ENCODE peak calls at places on chromosomes 1 and 21, in six cellular contexts. One of them, this sample, is unnamed.

GRCh38 chr1:23224721-23225648 is 7.7 kb upstream of the HTR1D start:
- DNase-seq in foreskin fibroblast: peak
- DNase-seq in BJ: peak
- DNase-seq in heart left ventricle: peak
- DNase-seq in pancreas: no peak
- DNase-seq in PC-3: no peak
- DNase-seq in this sample: no peak

GRCh38 chr1:26598890-26599289 is 69.3 kb downstream of the RPS6KA1 start:
- DNase-seq in foreskin fibroblast: no peak
- DNase-seq in BJ: no peak
- DNase-seq in heart left ventricle: no peak
- DNase-seq in pancreas: no peak
- DNase-seq in PC-3: no peak
- DNase-seq in this sample: no peak

GRCh38 chr1:223225481-223225880 is 82.4 kb upstream of the TLR5 start:
- DNase-seq in foreskin fibroblast: no peak
- DNase-seq in BJ: no peak
- DNase-seq in heart left ventricle: no peak
- DNase-seq in pancreas: no peak
- DNase-seq in PC-3: no peak
- DNase-seq in this sample: no peak

GRCh38 chr21:45259206-45259795 is 28.4 kb downstream of the POFUT2 start:
- DNase-seq in foreskin fibroblast: no peak
- DNase-seq in BJ: no peak
- DNase-seq in heart left ventricle: no peak
- DNase-seq in pancreas: no peak
- DNase-seq in PC-3: no peak
- DNase-seq in this sample: no peak

GRCh38 chr1:52460686-52461085 is 56.3 kb downstream of the PRPF38A start:
- DNase-seq in foreskin fibroblast: peak
- DNase-seq in BJ: peak
- DNase-seq in heart left ventricle: no peak
- DNase-seq in pancreas: no peak
- DNase-seq in PC-3: peak
- DNase-seq in this sample: no peak

GRCh38 chr1:115677172-115677542 is 35.4 kb downstream of the VANGL1 start:
- DNase-seq in foreskin fibroblast: no peak
- DNase-seq in BJ: no peak
- DNase-seq in heart left ventricle: no peak
- DNase-seq in pancreas: no peak
- DNase-seq in PC-3: peak
- DNase-seq in this sample: peak

GRCh38 chr1:180131510-180131909 is 23.2 kb upstream of the QSOX1 start:
- DNase-seq in foreskin fibroblast: peak
- DNase-seq in BJ: peak
- DNase-seq in heart left ventricle: no peak
- DNase-seq in pancreas: no peak
- DNase-seq in PC-3: no peak
- DNase-seq in this sample: no peak

GRCh38 chr1:60960846-60961542 is 121.4 kb upstream of the NFIA start:
- DNase-seq in foreskin fibroblast: no peak
- DNase-seq in BJ: no peak
- DNase-seq in heart left ventricle: no peak
- DNase-seq in pancreas: no peak
- DNase-seq in PC-3: peak
- DNase-seq in this sample: no peak

GRCh38 chr1:177937931-177938330 is 31.9 kb downstream of the SEC16B start:
- DNase-seq in foreskin fibroblast: peak
- DNase-seq in BJ: peak
- DNase-seq in heart left ventricle: no peak
- DNase-seq in pancreas: no peak
- DNase-seq in PC-3: no peak
- DNase-seq in this sample: peak

GRCh38 chr1:2137257-2138121 is 57.1 kb downstream of the FAAP20 start:
- DNase-seq in foreskin fibroblast: no peak
- DNase-seq in BJ: no peak
- DNase-seq in heart left ventricle: no peak
- DNase-seq in pancreas: no peak
- DNase-seq in PC-3: no peak
- DNase-seq in this sample: no peak

GRCh38 chr1:228792601-228793000 is 57.3 kb downstream of the RHOU start:
- DNase-seq in foreskin fibroblast: no peak
- DNase-seq in BJ: no peak
- DNase-seq in heart left ventricle: no peak
- DNase-seq in pancreas: no peak
- DNase-seq in PC-3: no peak
- DNase-seq in this sample: no peak

GRCh38 chr1:64495878-64496277 is 25.9 kb downstream of the CACHD1 start:
- DNase-seq in foreskin fibroblast: no peak
- DNase-seq in BJ: no peak
- DNase-seq in heart left ventricle: no peak
- DNase-seq in pancreas: no peak
- DNase-seq in PC-3: peak
- DNase-seq in this sample: no peak

GRCh38 chr1:165898837-165899236 is 71.4 kb downstream of the UCK2 start:
- DNase-seq in foreskin fibroblast: peak
- DNase-seq in BJ: peak
- DNase-seq in heart left ventricle: no peak
- DNase-seq in pancreas: no peak
- DNase-seq in PC-3: peak
- DNase-seq in this sample: peak
- H3K4me3 ChIP-seq in foreskin fibroblast: no peak
- H3K4me3 ChIP-seq in BJ: no peak
- H3K4me3 ChIP-seq in heart left ventricle: no peak
- H3K4me3 ChIP-seq in pancreas: no peak
- H3K4me3 ChIP-seq in PC-3: no peak
- H3K4me3 ChIP-seq in this sample: no peak

GRCh38 chr1:21321963-21322680 is 31.9 kb upstream of the ECE1 start:
- DNase-seq in foreskin fibroblast: no peak
- DNase-seq in BJ: no peak
- DNase-seq in heart left ventricle: no peak
- DNase-seq in pancreas: no peak
- DNase-seq in PC-3: no peak
- DNase-seq in this sample: no peak

GRCh38 chr1:21324368-21325137 is 34.3 kb upstream of the ECE1 start:
- DNase-seq in foreskin fibroblast: peak
- DNase-seq in BJ: peak
- DNase-seq in heart left ventricle: peak
- DNase-seq in pancreas: peak
- DNase-seq in PC-3: peak
- DNase-seq in this sample: peak

GRCh38 chr1:21320410-21321107 is 30.3 kb upstream of the ECE1 start:
- DNase-seq in foreskin fibroblast: no peak
- DNase-seq in BJ: no peak
- DNase-seq in heart left ventricle: no peak
- DNase-seq in pancreas: no peak
- DNase-seq in PC-3: no peak
- DNase-seq in this sample: no peak

GRCh38 chr1:21323091-21323490 is 32.8 kb upstream of the ECE1 start:
- DNase-seq in foreskin fibroblast: peak
- DNase-seq in BJ: no peak
- DNase-seq in heart left ventricle: no peak
- DNase-seq in pancreas: no peak
- DNase-seq in PC-3: no peak
- DNase-seq in this sample: no peak

GRCh38 chr1:21322681-21323016 is 32.4 kb upstream of the ECE1 start:
- DNase-seq in foreskin fibroblast: no peak
- DNase-seq in BJ: no peak
- DNase-seq in heart left ventricle: no peak
- DNase-seq in pancreas: no peak
- DNase-seq in PC-3: no peak
- DNase-seq in this sample: no peak
- TF ChIP-seq CTCF in foreskin fibroblast: no peak
- TF ChIP-seq CTCF in BJ: no peak
- TF ChIP-seq CTCF in heart left ventricle: no peak
- TF ChIP-seq CTCF in pancreas: no peak
- TF ChIP-seq CTCF in PC-3: no peak
- TF ChIP-seq CTCF in this sample: no peak

DNA sequence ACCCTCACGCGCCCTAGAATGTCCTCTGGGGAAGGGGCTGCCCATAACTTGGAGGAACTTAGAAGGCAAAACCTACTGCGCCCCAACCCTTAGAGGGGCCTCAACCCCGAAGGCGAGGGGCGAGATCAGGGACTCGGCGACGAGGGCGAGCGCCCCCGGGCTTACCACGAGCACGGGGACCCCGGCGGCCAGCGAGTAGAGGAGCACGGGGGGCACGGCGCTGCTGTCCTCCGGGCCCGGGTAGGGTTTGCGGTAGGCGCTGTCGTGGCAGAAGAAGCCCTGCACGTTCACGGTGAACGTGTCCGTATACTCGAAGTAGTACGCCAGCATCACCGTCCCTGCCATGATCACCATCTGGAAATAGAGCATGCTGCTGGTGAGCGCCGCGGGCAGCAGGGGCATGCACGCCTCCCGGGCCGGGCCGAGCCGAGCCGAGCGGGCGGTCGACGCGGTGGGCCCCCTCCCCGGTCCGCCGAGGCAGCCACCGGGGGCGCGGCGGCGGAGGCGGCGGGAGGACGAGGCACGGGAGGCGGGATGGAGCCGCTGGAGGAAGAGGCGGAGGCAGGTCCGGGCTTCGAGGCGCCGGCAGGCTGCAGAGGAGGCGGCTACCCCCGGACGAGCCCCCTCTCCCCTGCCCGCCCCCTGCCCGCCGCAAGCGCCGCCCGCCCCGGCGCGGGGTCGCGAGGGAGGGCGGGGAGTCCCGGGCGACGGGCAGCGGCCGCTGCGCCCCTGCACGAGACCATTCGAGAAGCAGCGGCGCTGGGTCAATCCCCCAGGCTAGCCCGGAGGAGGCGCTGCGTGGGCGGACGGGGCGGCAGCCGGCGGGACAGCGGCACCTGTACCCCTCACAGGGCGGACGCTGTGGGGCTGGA is at the start of gene PLPPR5:
- DNase-seq in foreskin fibroblast: no peak
- DNase-seq in BJ: no peak
- DNase-seq in heart left ventricle: no peak
- DNase-seq in pancreas: no peak
- DNase-seq in PC-3: no peak
- DNase-seq in this sample: no peak
- H3K4me3 ChIP-seq in foreskin fibroblast: peak
- H3K4me3 ChIP-seq in BJ: peak
- H3K4me3 ChIP-seq in heart left ventricle: peak
- H3K4me3 ChIP-seq in pancreas: no peak
- H3K4me3 ChIP-seq in PC-3: peak
- H3K4me3 ChIP-seq in this sample: peak

GRCh38 chr1:4768553-4768952 is 114.1 kb downstream of the AJAP1 start:
- DNase-seq in foreskin fibroblast: no peak
- DNase-seq in BJ: no peak
- DNase-seq in heart left ventricle: no peak
- DNase-seq in pancreas: no peak
- DNase-seq in PC-3: no peak
- DNase-seq in this sample: no peak
- TF ChIP-seq CTCF in foreskin fibroblast: no peak
- TF ChIP-seq CTCF in BJ: no peak
- TF ChIP-seq CTCF in heart left ventricle: no peak
- TF ChIP-seq CTCF in pancreas: no peak
- TF ChIP-seq CTCF in PC-3: peak
- TF ChIP-seq CTCF in this sample: no peak

GRCh38 chr1:205229399-205229861 is 1.7 kb downstream of the TMCC2 start:
- DNase-seq in foreskin fibroblast: no peak
- DNase-seq in BJ: no peak
- DNase-seq in heart left ventricle: peak
- DNase-seq in pancreas: peak
- DNase-seq in PC-3: peak
- DNase-seq in this sample: no peak

GRCh38 chr1:205230965-205231364 is 3.2 kb downstream of the TMCC2 start:
- DNase-seq in foreskin fibroblast: no peak
- DNase-seq in BJ: no peak
- DNase-seq in heart left ventricle: no peak
- DNase-seq in pancreas: no peak
- DNase-seq in PC-3: no peak
- DNase-seq in this sample: no peak

GRCh38 chr1:205232122-205232820 is 4.5 kb downstream of the TMCC2 start:
- DNase-seq in foreskin fibroblast: no peak
- DNase-seq in BJ: no peak
- DNase-seq in heart left ventricle: no peak
- DNase-seq in pancreas: no peak
- DNase-seq in PC-3: no peak
- DNase-seq in this sample: no peak

GRCh38 chr1:205228052-205228451 is 306 bp downstream of the TMCC2 start:
- DNase-seq in foreskin fibroblast: no peak
- DNase-seq in BJ: no peak
- DNase-seq in heart left ventricle: no peak
- DNase-seq in pancreas: peak
- DNase-seq in PC-3: no peak
- DNase-seq in this sample: no peak

DNA sequence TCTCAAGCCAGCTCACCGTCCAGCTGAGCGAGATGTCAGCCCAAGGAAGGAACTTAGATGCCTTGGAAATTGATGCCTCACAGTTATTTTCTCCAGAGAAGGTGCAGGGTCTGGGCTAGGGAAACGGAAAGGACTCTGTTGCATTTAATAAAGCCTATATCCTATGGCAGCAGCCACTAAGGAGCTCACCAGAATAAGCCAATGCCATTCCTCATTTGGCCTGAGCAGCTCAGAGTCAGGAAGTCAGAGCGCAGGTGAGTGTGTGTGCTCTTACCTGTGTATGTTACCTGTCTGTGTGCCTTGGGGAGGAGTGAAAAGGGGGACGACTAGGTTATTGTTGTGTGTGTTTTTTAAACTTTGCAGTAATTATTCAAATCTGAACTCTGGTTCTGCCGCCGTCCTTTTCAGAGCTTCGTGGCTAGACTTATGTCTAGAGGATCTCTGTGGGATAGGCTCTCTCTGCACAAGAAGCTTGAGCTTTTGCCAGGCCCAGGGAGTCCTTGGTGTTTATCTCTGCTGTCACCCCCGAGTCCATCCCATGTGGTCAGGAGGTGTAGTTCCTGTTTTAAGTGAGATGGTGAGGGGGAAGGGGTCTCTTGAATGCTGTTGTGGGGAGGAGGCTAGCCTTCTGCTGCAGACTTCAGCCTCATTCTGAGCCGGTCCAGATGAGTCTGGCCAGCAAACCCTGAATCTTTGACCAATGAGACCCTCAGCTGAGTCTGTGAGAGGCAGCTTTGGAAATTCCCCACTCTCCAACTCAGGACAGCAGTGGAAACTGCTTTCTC is 2.4 kb downstream of the TMCC2 start:
- DNase-seq in foreskin fibroblast: no peak
- DNase-seq in BJ: no peak
- DNase-seq in heart left ventricle: no peak
- DNase-seq in pancreas: no peak
- DNase-seq in PC-3: no peak
- DNase-seq in this sample: no peak
- H3K4me3 ChIP-seq in foreskin fibroblast: no peak
- H3K4me3 ChIP-seq in BJ: no peak
- H3K4me3 ChIP-seq in heart left ventricle: peak
- H3K4me3 ChIP-seq in pancreas: no peak
- H3K4me3 ChIP-seq in PC-3: peak
- H3K4me3 ChIP-seq in this sample: no peak

DNA sequence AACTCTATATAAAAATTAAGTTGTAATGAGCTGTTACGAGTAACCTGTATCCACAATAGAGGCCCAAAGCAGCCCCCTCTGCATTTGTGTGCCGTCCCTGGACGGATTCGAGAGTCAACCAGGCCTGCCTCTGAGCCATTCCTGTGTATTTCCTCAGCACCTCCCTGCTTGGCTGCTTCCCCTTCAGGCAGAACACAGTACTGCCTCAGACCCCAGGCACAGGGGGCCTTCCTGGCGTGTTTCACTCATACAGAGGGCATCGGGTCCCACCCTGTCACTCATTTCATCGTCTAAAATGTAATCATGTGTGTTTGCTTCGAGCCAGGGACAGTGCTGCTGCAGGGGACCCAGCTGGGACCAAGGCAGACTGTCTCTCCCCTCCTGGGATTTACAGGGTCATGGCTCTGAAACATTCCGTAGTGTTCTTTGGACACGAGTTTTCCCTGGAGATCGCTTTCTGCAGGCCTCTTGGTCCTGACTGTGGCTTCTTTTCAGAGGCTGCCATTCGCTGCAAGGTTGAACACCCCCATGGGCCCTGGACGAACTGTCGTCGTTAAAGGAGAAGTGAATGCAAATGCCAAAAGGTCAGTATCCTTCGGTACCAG is 19.4 kb downstream of the LGALS8 start:
- DNase-seq in foreskin fibroblast: no peak
- DNase-seq in BJ: no peak
- DNase-seq in heart left ventricle: no peak
- DNase-seq in pancreas: no peak
- DNase-seq in PC-3: no peak
- DNase-seq in this sample: no peak
- TF ChIP-seq CTCF in foreskin fibroblast: no peak
- TF ChIP-seq CTCF in BJ: peak
- TF ChIP-seq CTCF in heart left ventricle: no peak
- TF ChIP-seq CTCF in pancreas: no peak
- TF ChIP-seq CTCF in PC-3: no peak
- TF ChIP-seq CTCF in this sample: peak